ENCODE peak calls at places on chromosomes 3 and 15, in nine cellular contexts. One of them, this sample, is unnamed.

GRCh38 chr3:13347390-13347966 is 72.6 kb downstream of the NUP210 start:
- DNase-seq in hepatocyte: peak; percentile 34
- DNase-seq in neural progenitor cell: peak; percentile 74
- DNase-seq in testis: no peak
- DNase-seq in uterus: no peak
- DNase-seq in gastrocnemius medialis: no peak
- DNase-seq in left ventricle myocardium inferior: no peak
- DNase-seq in GM23338: peak; percentile 61
- DNase-seq in psoas muscle: no peak
- DNase-seq in this sample: no peak

GRCh38 chr3:85912981-85913380 is 954.2 kb downstream of the CADM2 start:
- DNase-seq in hepatocyte: no peak
- DNase-seq in neural progenitor cell: no peak
- DNase-seq in testis: no peak
- DNase-seq in uterus: no peak
- DNase-seq in gastrocnemius medialis: no peak
- DNase-seq in left ventricle myocardium inferior: no peak
- DNase-seq in GM23338: no peak
- DNase-seq in psoas muscle: no peak
- DNase-seq in this sample: no peak

GRCh38 chr3:102979682-102980378 is 545.0 kb downstream of the ZPLD1 start:
- DNase-seq in hepatocyte: peak; percentile 70
- DNase-seq in neural progenitor cell: no peak
- DNase-seq in testis: peak; percentile 57
- DNase-seq in uterus: peak; percentile 80
- DNase-seq in gastrocnemius medialis: peak; percentile 45
- DNase-seq in left ventricle myocardium inferior: peak; percentile 73
- DNase-seq in GM23338: no peak
- DNase-seq in psoas muscle: peak; percentile 78
- DNase-seq in this sample: peak; percentile 86

GRCh38 chr3:106401666-106402319 is 533.0 kb upstream of the CBLB start:
- DNase-seq in hepatocyte: no peak
- DNase-seq in neural progenitor cell: no peak
- DNase-seq in testis: no peak
- DNase-seq in uterus: no peak
- DNase-seq in gastrocnemius medialis: no peak
- DNase-seq in left ventricle myocardium inferior: no peak
- DNase-seq in GM23338: no peak
- DNase-seq in psoas muscle: no peak
- DNase-seq in this sample: no peak

GRCh38 chr15:76058714-76059319 is 968 bp upstream of the TMEM266 start:
- DNase-seq in hepatocyte: peak; percentile 43
- DNase-seq in neural progenitor cell: peak; percentile 52
- DNase-seq in testis: peak; percentile 21
- DNase-seq in uterus: no peak
- DNase-seq in gastrocnemius medialis: no peak
- DNase-seq in left ventricle myocardium inferior: no peak
- DNase-seq in GM23338: peak; percentile 53
- DNase-seq in psoas muscle: no peak
- DNase-seq in this sample: no peak

GRCh38 chr3:108159128-108159527 is 63.1 kb downstream of the IFT57 start:
- DNase-seq in hepatocyte: no peak
- DNase-seq in neural progenitor cell: no peak
- DNase-seq in testis: no peak
- DNase-seq in uterus: no peak
- DNase-seq in gastrocnemius medialis: no peak
- DNase-seq in left ventricle myocardium inferior: no peak
- DNase-seq in GM23338: no peak
- DNase-seq in psoas muscle: no peak
- DNase-seq in this sample: no peak

GRCh38 chr3:26625187-26625586 is 2.6 kb downstream of the LRRC3B start:
- DNase-seq in hepatocyte: no peak
- DNase-seq in neural progenitor cell: peak; percentile 2
- DNase-seq in testis: no peak
- DNase-seq in uterus: no peak
- DNase-seq in gastrocnemius medialis: no peak
- DNase-seq in left ventricle myocardium inferior: no peak
- DNase-seq in GM23338: peak; percentile 56
- DNase-seq in psoas muscle: no peak
- DNase-seq in this sample: no peak

GRCh38 chr15:49918106-49918505 is 200.9 kb downstream of the ATP8B4 start:
- DNase-seq in hepatocyte: no peak
- DNase-seq in neural progenitor cell: no peak
- DNase-seq in testis: peak; percentile 17
- DNase-seq in uterus: no peak
- DNase-seq in gastrocnemius medialis: no peak
- DNase-seq in left ventricle myocardium inferior: no peak
- DNase-seq in GM23338: no peak
- DNase-seq in psoas muscle: no peak
- DNase-seq in this sample: no peak

GRCh38 chr3:103166890-103167289 is 732.1 kb downstream of the ZPLD1 start:
- DNase-seq in hepatocyte: no peak
- DNase-seq in neural progenitor cell: no peak
- DNase-seq in testis: no peak
- DNase-seq in uterus: no peak
- DNase-seq in gastrocnemius medialis: no peak
- DNase-seq in left ventricle myocardium inferior: no peak
- DNase-seq in GM23338: no peak
- DNase-seq in psoas muscle: no peak
- DNase-seq in this sample: no peak

GRCh38 chr3:70532806-70533205 is 220.4 kb upstream of the MDFIC2 start:
- DNase-seq in hepatocyte: no peak
- DNase-seq in neural progenitor cell: no peak
- DNase-seq in testis: no peak
- DNase-seq in uterus: no peak
- DNase-seq in gastrocnemius medialis: no peak
- DNase-seq in left ventricle myocardium inferior: no peak
- DNase-seq in GM23338: peak; percentile 67
- DNase-seq in psoas muscle: no peak
- DNase-seq in this sample: no peak

GRCh38 chr15:66424963-66425612 is 38.4 kb downstream of the MAP2K1 start:
- DNase-seq in hepatocyte: no peak
- DNase-seq in neural progenitor cell: no peak
- DNase-seq in testis: no peak
- DNase-seq in uterus: no peak
- DNase-seq in gastrocnemius medialis: no peak
- DNase-seq in left ventricle myocardium inferior: no peak
- DNase-seq in GM23338: no peak
- DNase-seq in psoas muscle: no peak
- DNase-seq in this sample: no peak

GRCh38 chr3:108940568-108941285 is 13.0 kb downstream of the GUCA1C start:
- DNase-seq in hepatocyte: no peak
- DNase-seq in neural progenitor cell: no peak
- DNase-seq in testis: no peak
- DNase-seq in uterus: no peak
- DNase-seq in gastrocnemius medialis: no peak
- DNase-seq in left ventricle myocardium inferior: no peak
- DNase-seq in GM23338: no peak
- DNase-seq in psoas muscle: no peak
- DNase-seq in this sample: no peak

GRCh38 chr15:64842099-64842940 is 605 bp downstream of the PLEKHO2 start:
- DNase-seq in hepatocyte: no peak
- DNase-seq in neural progenitor cell: peak; percentile 42
- DNase-seq in testis: no peak
- DNase-seq in uterus: no peak
- DNase-seq in gastrocnemius medialis: no peak
- DNase-seq in left ventricle myocardium inferior: peak; percentile 39
- DNase-seq in GM23338: peak; percentile 37
- DNase-seq in psoas muscle: peak; percentile 49
- DNase-seq in this sample: peak; percentile 81

GRCh38 chr3:62318365-62318751 is 55.0 kb downstream of the FEZF2 start:
- DNase-seq in hepatocyte: no peak
- DNase-seq in neural progenitor cell: no peak
- DNase-seq in testis: peak; percentile 18
- DNase-seq in uterus: no peak
- DNase-seq in gastrocnemius medialis: no peak
- DNase-seq in left ventricle myocardium inferior: no peak
- DNase-seq in GM23338: no peak
- DNase-seq in psoas muscle: no peak
- DNase-seq in this sample: no peak

GRCh38 chr15:52133510-52134220 is 21.1 kb upstream of the BCL2L10 start:
- DNase-seq in hepatocyte: no peak
- DNase-seq in neural progenitor cell: no peak
- DNase-seq in testis: no peak
- DNase-seq in uterus: no peak
- DNase-seq in gastrocnemius medialis: no peak
- DNase-seq in left ventricle myocardium inferior: no peak
- DNase-seq in GM23338: no peak
- DNase-seq in psoas muscle: no peak
- DNase-seq in this sample: no peak

GRCh38 chr3:39577541-39577940 is 110.1 kb downstream of the MOBP start:
- DNase-seq in hepatocyte: no peak
- DNase-seq in neural progenitor cell: peak; percentile 69
- DNase-seq in testis: no peak
- DNase-seq in uterus: no peak
- DNase-seq in gastrocnemius medialis: no peak
- DNase-seq in left ventricle myocardium inferior: no peak
- DNase-seq in GM23338: peak; percentile 82
- DNase-seq in psoas muscle: no peak
- DNase-seq in this sample: no peak

GRCh38 chr15:68377766-68378165 is 54.2 kb downstream of the ITGA11 start:
- DNase-seq in hepatocyte: no peak
- DNase-seq in neural progenitor cell: no peak
- DNase-seq in testis: no peak
- DNase-seq in uterus: no peak
- DNase-seq in gastrocnemius medialis: no peak
- DNase-seq in left ventricle myocardium inferior: no peak
- DNase-seq in GM23338: no peak
- DNase-seq in psoas muscle: no peak
- DNase-seq in this sample: peak; percentile 40

GRCh38 chr3:67082533-67083024 is 84.5 kb downstream of the KBTBD8 start:
- DNase-seq in hepatocyte: no peak
- DNase-seq in neural progenitor cell: no peak
- DNase-seq in testis: no peak
- DNase-seq in uterus: no peak
- DNase-seq in gastrocnemius medialis: no peak
- DNase-seq in left ventricle myocardium inferior: no peak
- DNase-seq in GM23338: no peak
- DNase-seq in psoas muscle: no peak
- DNase-seq in this sample: no peak

GRCh38 chr15:85616549-85616948 is 178.2 kb downstream of the KLHL25 start:
- DNase-seq in hepatocyte: no peak
- DNase-seq in neural progenitor cell: no peak
- DNase-seq in testis: no peak
- DNase-seq in uterus: no peak
- DNase-seq in gastrocnemius medialis: no peak
- DNase-seq in left ventricle myocardium inferior: no peak
- DNase-seq in GM23338: no peak
- DNase-seq in psoas muscle: no peak
- DNase-seq in this sample: no peak

GRCh38 chr15:85620321-85621044 is 174.2 kb downstream of the KLHL25 start:
- DNase-seq in hepatocyte: no peak
- DNase-seq in neural progenitor cell: no peak
- DNase-seq in testis: peak; percentile 52
- DNase-seq in uterus: peak; percentile 59
- DNase-seq in gastrocnemius medialis: peak; percentile 32
- DNase-seq in left ventricle myocardium inferior: no peak
- DNase-seq in GM23338: no peak
- DNase-seq in psoas muscle: no peak
- DNase-seq in this sample: no peak

GRCh38 chr15:85618956-85619491 is 175.7 kb downstream of the KLHL25 start:
- DNase-seq in hepatocyte: peak; percentile 75
- DNase-seq in neural progenitor cell: peak; percentile 63
- DNase-seq in testis: peak; percentile 85
- DNase-seq in uterus: peak; percentile 92
- DNase-seq in gastrocnemius medialis: peak; percentile 80
- DNase-seq in left ventricle myocardium inferior: peak; percentile 74
- DNase-seq in GM23338: peak; percentile 69
- DNase-seq in psoas muscle: peak; percentile 73
- DNase-seq in this sample: peak; percentile 92

GRCh38 chr15:85614059-85614458 is 180.7 kb downstream of the KLHL25 start:
- DNase-seq in hepatocyte: no peak
- DNase-seq in neural progenitor cell: no peak
- DNase-seq in testis: no peak
- DNase-seq in uterus: no peak
- DNase-seq in gastrocnemius medialis: no peak
- DNase-seq in left ventricle myocardium inferior: no peak
- DNase-seq in GM23338: no peak
- DNase-seq in psoas muscle: no peak
- DNase-seq in this sample: no peak

DNA sequence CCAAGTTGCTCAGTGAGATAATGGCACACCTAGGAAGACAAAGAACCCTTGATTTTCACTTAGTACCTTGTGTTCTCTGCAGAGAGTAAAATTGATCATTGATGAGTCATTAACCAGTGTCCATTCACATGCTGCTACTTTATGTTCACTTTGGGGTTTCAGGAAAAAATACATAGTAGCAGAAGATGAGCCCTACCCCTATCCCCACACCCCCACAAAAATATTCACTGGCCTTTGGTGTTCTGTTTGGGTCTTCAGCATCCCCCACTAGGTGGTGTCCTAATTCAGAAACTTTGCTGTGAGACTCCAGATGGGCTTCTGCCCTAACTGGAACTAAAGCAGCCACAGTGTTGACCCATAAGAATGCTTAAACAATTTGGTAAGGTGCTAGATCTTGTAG is 178.8 kb downstream of the KLHL25 start:
- DNase-seq in hepatocyte: peak; percentile 26
- DNase-seq in neural progenitor cell: peak; percentile 60
- DNase-seq in testis: peak; percentile 55
- DNase-seq in uterus: no peak
- DNase-seq in gastrocnemius medialis: no peak
- DNase-seq in left ventricle myocardium inferior: no peak
- DNase-seq in GM23338: peak; percentile 75
- DNase-seq in psoas muscle: no peak
- DNase-seq in this sample: no peak
- H3K36me3 ChIP-seq in hepatocyte: no peaks in the 10 kb centered on the region
- H3K36me3 ChIP-seq in neural progenitor cell: no peaks in the 10 kb centered on the region
- H3K36me3 ChIP-seq in testis: no peaks in the 10 kb centered on the region
- H3K36me3 ChIP-seq in uterus: no peaks in the 10 kb centered on the region
- H3K36me3 ChIP-seq in gastrocnemius medialis: no peaks in the 10 kb centered on the region
- H3K36me3 ChIP-seq in left ventricle myocardium inferior: peaks cover 3% of the 10 kb centered on the region
- H3K36me3 ChIP-seq in GM23338: no peaks in the 10 kb centered on the region
- H3K36me3 ChIP-seq in psoas muscle: no peaks in the 10 kb centered on the region
- H3K36me3 ChIP-seq in this sample: no peaks in the 10 kb centered on the region

GRCh38 chr3:160401301-160402095 is 2.0 kb downstream of the SMC4 start:
- DNase-seq in hepatocyte: peak; percentile 56
- DNase-seq in neural progenitor cell: peak; percentile 32
- DNase-seq in testis: peak; percentile 83
- DNase-seq in uterus: no peak
- DNase-seq in gastrocnemius medialis: no peak
- DNase-seq in left ventricle myocardium inferior: no peak
- DNase-seq in GM23338: no peak
- DNase-seq in psoas muscle: no peak
- DNase-seq in this sample: no peak
- H3K36me3 ChIP-seq in hepatocyte: no peaks in the 10 kb centered on the region
- H3K36me3 ChIP-seq in neural progenitor cell: peaks cover 21% of the 10 kb centered on the region
- H3K36me3 ChIP-seq in testis: no peaks in the 10 kb centered on the region
- H3K36me3 ChIP-seq in uterus: no peaks in the 10 kb centered on the region
- H3K36me3 ChIP-seq in gastrocnemius medialis: no peaks in the 10 kb centered on the region
- H3K36me3 ChIP-seq in left ventricle myocardium inferior: no peaks in the 10 kb centered on the region
- H3K36me3 ChIP-seq in GM23338: peaks cover 14% of the 10 kb centered on the region
- H3K36me3 ChIP-seq in psoas muscle: no peaks in the 10 kb centered on the region
- H3K36me3 ChIP-seq in this sample: no peaks in the 10 kb centered on the region

GRCh38 chr15:96349034-96349932 is 18.8 kb downstream of the NR2F2 start:
- DNase-seq in hepatocyte: no peak
- DNase-seq in neural progenitor cell: peak; percentile 7
- DNase-seq in testis: no peak
- DNase-seq in uterus: no peak
- DNase-seq in gastrocnemius medialis: no peak
- DNase-seq in left ventricle myocardium inferior: no peak
- DNase-seq in GM23338: no peak
- DNase-seq in psoas muscle: no peak
- DNase-seq in this sample: no peak
- H3K36me3 ChIP-seq in hepatocyte: no peaks in the 10 kb centered on the region
- H3K36me3 ChIP-seq in neural progenitor cell: no peaks in the 10 kb centered on the region
- H3K36me3 ChIP-seq in testis: no peaks in the 10 kb centered on the region
- H3K36me3 ChIP-seq in uterus: no peaks in the 10 kb centered on the region
- H3K36me3 ChIP-seq in gastrocnemius medialis: no peaks in the 10 kb centered on the region
- H3K36me3 ChIP-seq in left ventricle myocardium inferior: no peaks in the 10 kb centered on the region
- H3K36me3 ChIP-seq in GM23338: no peaks in the 10 kb centered on the region
- H3K36me3 ChIP-seq in psoas muscle: no peaks in the 10 kb centered on the region
- H3K36me3 ChIP-seq in this sample: no peaks in the 10 kb centered on the region

GRCh38 chr15:96276438-96277210 is 53.9 kb upstream of the NR2F2 start:
- DNase-seq in hepatocyte: no peak
- DNase-seq in neural progenitor cell: no peak
- DNase-seq in testis: no peak
- DNase-seq in uterus: no peak
- DNase-seq in gastrocnemius medialis: no peak
- DNase-seq in left ventricle myocardium inferior: no peak
- DNase-seq in GM23338: no peak
- DNase-seq in psoas muscle: no peak
- DNase-seq in this sample: no peak
- H3K36me3 ChIP-seq in hepatocyte: no peaks in the 10 kb centered on the region
- H3K36me3 ChIP-seq in neural progenitor cell: no peaks in the 10 kb centered on the region
- H3K36me3 ChIP-seq in testis: no peaks in the 10 kb centered on the region
- H3K36me3 ChIP-seq in uterus: no peaks in the 10 kb centered on the region
- H3K36me3 ChIP-seq in gastrocnemius medialis: no peaks in the 10 kb centered on the region
- H3K36me3 ChIP-seq in left ventricle myocardium inferior: peaks cover 3% of the 10 kb centered on the region
- H3K36me3 ChIP-seq in GM23338: no peaks in the 10 kb centered on the region
- H3K36me3 ChIP-seq in psoas muscle: no peaks in the 10 kb centered on the region
- H3K36me3 ChIP-seq in this sample: peaks cover 3% of the 10 kb centered on the region